ENCODE peak calls at places on chromosomes 12 and 14, in four cellular contexts. K is lower lobe of right lung; E is activated CD8-positive, alpha-beta memory T cell treated with anti-CD3 and anti-CD28 coated beads for 1 hour; I is NCI-H2081 treated with DMSO at 0.1 percent for 48 hours. V is an unnamed sample.

GRCh38 chr12:62098131-62098530 is 162.1 kb upstream of the USP15 start:
- DNase-seq in K (no peak), E (no peak), I (no peak), V (no peak)

GRCh38 chr12:120399531-120399930 is 30.6 kb upstream of the MSI1 start:
- DNase-seq in K (no peak), E (no peak), I (no peak), V (peak; percentile 40)

GRCh38 chr12:106128526-106129430 is 10.0 kb downstream of the NUAK1 start:
- DNase-seq in K (no peak), E (no peak), I (no peak), V (no peak)

GRCh38 chr14:75525969-75526368 is 3.7 kb downstream of the BATF start:
- DNase-seq in K (no peak), E (no peak), I (no peak), V (no peak)

GRCh38 chr14:87152701-87153100 is 840.3 kb downstream of the GALC start:
- DNase-seq in K (no peak), E (no peak), I (no peak), V (no peak)

GRCh38 chr14:68464716-68465115 is 328.2 kb downstream of the ZFP36L1 start:
- DNase-seq in K (no peak), E (no peak), I (no peak), V (no peak)

GRCh38 chr14:95683793-95684192 is 2.4 kb upstream of the TCL1B start:
- DNase-seq in K (no peak), E (no peak), I (no peak), V (no peak)

GRCh38 chr12:123118397-123118945 is 32.4 kb downstream of the PITPNM2 start:
- DNase-seq in K (no peak), E (no peak), I (no peak), V (no peak)